ENCODE peak calls at places on chromosomes 3 and 15, in four cellular contexts. One of them, this sample, is unnamed.

GRCh38 chr3:97291901-97292300 is 472.7 kb upstream of the ARL6 start:
- DNase-seq in Caco-2: no peak
- DNase-seq in brain microvascular endothelial cell: no peak
- DNase-seq in HFFc6: no peak
- DNase-seq in this sample: no peak

GRCh38 chr3:138180375-138181029 is 5.8 kb upstream of the DBR1 start:
- DNase-seq in Caco-2: peak
- DNase-seq in brain microvascular endothelial cell: peak
- DNase-seq in HFFc6: peak
- DNase-seq in this sample: no peak

GRCh38 chr3:58173670-58174472 is 36.9 kb downstream of the DNASE1L3 start:
- DNase-seq in Caco-2: peak
- DNase-seq in brain microvascular endothelial cell: no peak
- DNase-seq in HFFc6: no peak
- DNase-seq in this sample: peak

GRCh38 chr15:40104296-40104864 is 4.3 kb downstream of the BMF start:
- DNase-seq in Caco-2: no peak
- DNase-seq in brain microvascular endothelial cell: no peak
- DNase-seq in HFFc6: no peak
- DNase-seq in this sample: no peak

GRCh38 chr15:99343836-99344551 is 92.7 kb downstream of the LRRC28 start:
- DNase-seq in Caco-2: no peak
- DNase-seq in brain microvascular endothelial cell: no peak
- DNase-seq in HFFc6: no peak
- DNase-seq in this sample: peak

GRCh38 chr3:107431298-107432012 is 54.2 kb downstream of the CCDC54 start:
- DNase-seq in Caco-2: peak
- DNase-seq in brain microvascular endothelial cell: peak
- DNase-seq in HFFc6: peak
- DNase-seq in this sample: peak

GRCh38 chr3:167653750-167654149 is at the start of gene WDR49:
- DNase-seq in Caco-2: no peak
- DNase-seq in brain microvascular endothelial cell: no peak
- DNase-seq in HFFc6: no peak
- DNase-seq in this sample: peak

GRCh38 chr15:37093480-37094410 is 6.6 kb downstream of the MEIS2 start:
- DNase-seq in Caco-2: no peak
- DNase-seq in brain microvascular endothelial cell: no peak
- DNase-seq in HFFc6: peak
- DNase-seq in this sample: no peak

GRCh38 chr3:113952921-113953320 is 5.1 kb downstream of the ZDHHC23 start:
- DNase-seq in Caco-2: no peak
- DNase-seq in brain microvascular endothelial cell: no peak
- DNase-seq in HFFc6: no peak
- DNase-seq in this sample: no peak

GRCh38 chr3:12963869-12964712 is 109.1 kb downstream of the IQSEC1 start:
- DNase-seq in Caco-2: no peak
- DNase-seq in brain microvascular endothelial cell: no peak
- DNase-seq in HFFc6: no peak
- DNase-seq in this sample: peak

GRCh38 chr3:154684021-154684420 is 254.0 kb upstream of the GPR149 start:
- DNase-seq in Caco-2: peak
- DNase-seq in brain microvascular endothelial cell: no peak
- DNase-seq in HFFc6: no peak
- DNase-seq in this sample: no peak

GRCh38 chr15:101121511-101122090 is 130.2 kb downstream of the CHSY1 start:
- DNase-seq in Caco-2: no peak
- DNase-seq in brain microvascular endothelial cell: peak
- DNase-seq in HFFc6: peak
- DNase-seq in this sample: peak
- TF ChIP-seq CTCF in Caco-2: no peak
- TF ChIP-seq CTCF in brain microvascular endothelial cell: peak
- TF ChIP-seq CTCF in HFFc6: peak
- TF ChIP-seq CTCF in this sample: no peak

GRCh38 chr3:34256791-34257190 is 458.4 kb downstream of the PDCD6IP start:
- DNase-seq in Caco-2: no peak
- DNase-seq in brain microvascular endothelial cell: no peak
- DNase-seq in HFFc6: no peak
- DNase-seq in this sample: no peak

GRCh38 chr3:34263014-34263714 is 464.7 kb downstream of the PDCD6IP start:
- DNase-seq in Caco-2: no peak
- DNase-seq in brain microvascular endothelial cell: no peak
- DNase-seq in HFFc6: no peak
- DNase-seq in this sample: no peak

GRCh38 chr3:34258271-34259015 is 460.0 kb downstream of the PDCD6IP start:
- DNase-seq in Caco-2: no peak
- DNase-seq in brain microvascular endothelial cell: peak
- DNase-seq in HFFc6: no peak
- DNase-seq in this sample: no peak

GRCh38 chr3:34260991-34261365 is 462.5 kb downstream of the PDCD6IP start:
- DNase-seq in Caco-2: no peak
- DNase-seq in brain microvascular endothelial cell: peak
- DNase-seq in HFFc6: no peak
- DNase-seq in this sample: no peak

GRCh38 chr3:34260266-34260990 is 462.0 kb downstream of the PDCD6IP start:
- DNase-seq in Caco-2: peak
- DNase-seq in brain microvascular endothelial cell: peak
- DNase-seq in HFFc6: no peak
- DNase-seq in this sample: no peak
- TF ChIP-seq CTCF in Caco-2: peak
- TF ChIP-seq CTCF in brain microvascular endothelial cell: peak
- TF ChIP-seq CTCF in HFFc6: peak
- TF ChIP-seq CTCF in this sample: peak

GRCh38 chr3:125059488-125060245 is 3.9 kb upstream of the HEG1 start:
- DNase-seq in Caco-2: peak
- DNase-seq in brain microvascular endothelial cell: no peak
- DNase-seq in HFFc6: peak
- DNase-seq in this sample: no peak
- TF ChIP-seq CTCF in Caco-2: no peak
- TF ChIP-seq CTCF in brain microvascular endothelial cell: peak
- TF ChIP-seq CTCF in HFFc6: peak
- TF ChIP-seq CTCF in this sample: no peak

DNA sequence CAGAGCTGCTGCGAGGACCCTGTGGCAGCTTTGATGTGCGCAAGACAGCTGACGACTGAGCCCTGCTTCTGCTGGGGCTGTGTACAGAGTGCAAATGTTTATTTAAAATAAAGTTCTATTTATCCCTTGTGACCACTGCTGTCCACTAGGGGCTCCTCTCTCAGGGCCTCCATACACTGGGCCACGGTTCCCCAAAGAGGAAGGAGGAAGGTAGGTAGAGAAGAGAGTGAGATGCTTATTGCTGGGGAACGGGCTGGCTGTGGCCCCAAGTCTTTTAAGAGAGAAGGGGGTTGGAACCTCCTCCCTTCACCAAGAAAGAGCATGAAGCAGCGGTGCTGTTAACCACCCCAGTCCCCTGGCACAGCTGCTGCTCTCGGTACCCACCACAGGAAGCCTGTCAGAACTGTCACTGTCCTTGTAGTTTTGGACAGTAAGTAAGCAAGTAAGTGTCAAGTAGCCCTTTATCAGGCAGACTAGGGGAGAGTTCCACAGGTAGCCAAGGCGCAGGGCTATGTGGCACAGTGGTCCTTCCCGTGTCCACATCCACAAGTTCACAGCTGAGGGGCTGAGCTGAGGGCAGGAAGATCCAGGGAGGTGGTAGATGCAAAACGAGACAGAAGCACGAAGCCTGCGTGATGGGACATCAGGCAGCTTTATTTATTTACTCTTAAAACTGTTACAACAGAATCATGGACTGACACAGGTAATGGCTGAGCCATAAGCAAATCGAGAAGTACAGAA is 47.3 kb downstream of the DHX30 start:
- DNase-seq in Caco-2: peak
- DNase-seq in brain microvascular endothelial cell: peak
- DNase-seq in HFFc6: peak
- DNase-seq in this sample: no peak
- TF ChIP-seq CTCF in Caco-2: peak
- TF ChIP-seq CTCF in brain microvascular endothelial cell: peak
- TF ChIP-seq CTCF in HFFc6: peak
- TF ChIP-seq CTCF in this sample: peak

DNA sequence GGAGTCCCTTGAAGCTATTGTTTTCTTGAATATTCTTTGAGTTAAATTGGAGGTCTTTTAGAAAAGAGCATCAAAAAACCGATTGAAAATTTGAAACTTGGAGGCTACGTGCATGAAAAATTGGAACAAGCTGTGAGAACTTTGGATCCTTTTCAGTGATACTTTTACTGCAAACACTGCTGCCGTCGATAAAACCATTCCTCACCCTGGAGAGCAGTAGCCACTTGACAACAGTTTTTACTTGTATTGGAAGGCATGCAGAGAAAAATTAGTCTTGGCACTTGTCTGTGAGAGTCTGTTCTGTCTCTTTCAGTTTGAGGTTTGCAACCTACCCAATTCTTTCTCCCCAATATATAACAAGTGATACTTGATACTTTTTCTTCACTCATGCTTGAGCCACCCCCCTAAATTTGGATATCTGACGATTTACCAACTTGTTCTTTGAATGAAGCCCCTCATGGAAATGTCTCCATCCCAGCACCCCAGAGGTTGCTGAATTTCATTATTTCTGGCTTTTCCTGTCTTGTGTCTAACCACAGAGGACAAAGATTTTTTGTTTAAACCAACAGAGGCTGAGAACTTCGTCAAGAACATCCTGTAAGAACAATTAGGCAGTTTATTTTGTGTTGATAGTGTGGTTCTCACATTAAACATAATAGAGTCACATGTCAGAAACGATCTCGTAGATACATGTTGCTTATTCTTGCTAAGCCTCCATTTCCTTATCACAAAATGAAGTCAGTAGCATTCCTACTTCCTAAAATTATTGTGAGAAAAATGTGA is 307.3 kb upstream of the PLSCR5 start:
- DNase-seq in Caco-2: no peak
- DNase-seq in brain microvascular endothelial cell: no peak
- DNase-seq in HFFc6: no peak
- DNase-seq in this sample: no peak
- TF ChIP-seq CTCF in Caco-2: no peak
- TF ChIP-seq CTCF in brain microvascular endothelial cell: no peak
- TF ChIP-seq CTCF in HFFc6: no peak
- TF ChIP-seq CTCF in this sample: no peak

DNA sequence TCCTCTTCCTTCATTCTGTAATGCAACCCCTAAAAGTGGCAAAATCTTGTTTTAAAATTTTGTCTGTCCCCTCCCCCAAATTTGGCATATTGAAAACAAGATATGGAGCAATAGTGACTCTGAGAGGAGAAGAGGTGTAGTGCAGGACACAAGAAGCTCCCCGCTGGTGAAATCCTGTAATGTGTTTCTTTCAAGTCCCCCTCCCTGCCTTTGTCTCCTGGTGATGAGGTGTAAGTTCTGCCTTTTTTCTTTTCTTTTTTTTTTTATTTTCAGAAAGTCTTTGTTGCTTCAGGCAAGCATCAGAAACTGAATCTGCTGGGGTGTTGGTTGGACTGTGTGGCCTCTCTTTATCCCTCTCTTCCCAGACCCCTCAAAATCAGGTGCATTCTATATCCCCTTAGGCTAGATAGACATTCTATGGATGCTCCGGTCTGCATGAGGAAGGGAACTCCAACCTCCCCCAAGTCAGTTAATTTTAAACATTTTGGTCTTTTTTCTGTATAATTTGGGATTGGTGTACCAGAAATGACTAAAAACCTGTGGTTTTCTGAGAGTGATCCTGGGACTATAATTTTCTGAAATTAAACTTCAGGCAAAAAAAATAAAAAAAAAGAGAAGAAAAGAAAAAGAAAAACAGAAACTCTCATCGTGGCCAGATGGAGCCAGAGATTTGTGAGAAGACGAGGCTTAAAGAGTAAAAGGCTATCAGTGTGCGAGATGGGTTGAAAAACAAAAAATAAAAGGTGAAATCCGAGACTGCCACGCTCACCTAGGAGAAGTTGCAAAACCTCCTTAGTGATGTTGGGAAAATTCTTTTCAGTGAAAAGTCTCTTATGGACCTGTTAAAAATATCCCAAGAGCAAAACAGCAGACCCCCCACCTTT is 21.4 kb downstream of the ACKR2 start:
- DNase-seq in Caco-2: peak
- DNase-seq in brain microvascular endothelial cell: no peak
- DNase-seq in HFFc6: no peak
- DNase-seq in this sample: no peak
- TF ChIP-seq CTCF in Caco-2: peak
- TF ChIP-seq CTCF in brain microvascular endothelial cell: peak
- TF ChIP-seq CTCF in HFFc6: peak
- TF ChIP-seq CTCF in this sample: no peak

GRCh38 chr3:46660543-46661523 is 32.6 kb downstream of the ALS2CL start:
- DNase-seq in Caco-2: no peak
- DNase-seq in brain microvascular endothelial cell: no peak
- DNase-seq in HFFc6: peak
- DNase-seq in this sample: peak
- TF ChIP-seq CTCF in Caco-2: no peak
- TF ChIP-seq CTCF in brain microvascular endothelial cell: no peak
- TF ChIP-seq CTCF in HFFc6: no peak
- TF ChIP-seq CTCF in this sample: no peak

DNA sequence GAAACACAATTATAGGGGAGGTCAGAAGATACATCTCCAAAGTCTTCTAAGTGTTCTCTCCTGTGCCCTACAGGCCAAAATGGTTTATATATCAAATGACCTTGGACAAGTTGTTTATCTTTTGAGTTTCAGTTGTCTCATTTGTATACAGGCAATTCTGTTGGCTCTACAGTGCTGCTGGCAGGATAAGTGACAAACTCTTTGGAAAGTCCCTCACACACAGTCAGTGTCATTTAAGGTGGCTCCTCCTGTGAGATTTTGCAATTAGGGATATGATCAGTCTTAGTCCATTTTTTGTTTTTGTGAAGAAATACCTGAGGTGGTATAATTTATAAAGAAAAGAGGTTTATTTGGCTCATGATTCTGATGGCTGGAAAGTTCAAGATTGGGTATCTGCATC is 1035.8 kb upstream of the CFAP20DC start:
- DNase-seq in Caco-2: no peak
- DNase-seq in brain microvascular endothelial cell: no peak
- DNase-seq in HFFc6: no peak
- DNase-seq in this sample: no peak
- TF ChIP-seq CTCF in Caco-2: no peak
- TF ChIP-seq CTCF in brain microvascular endothelial cell: no peak
- TF ChIP-seq CTCF in HFFc6: no peak
- TF ChIP-seq CTCF in this sample: no peak

DNA sequence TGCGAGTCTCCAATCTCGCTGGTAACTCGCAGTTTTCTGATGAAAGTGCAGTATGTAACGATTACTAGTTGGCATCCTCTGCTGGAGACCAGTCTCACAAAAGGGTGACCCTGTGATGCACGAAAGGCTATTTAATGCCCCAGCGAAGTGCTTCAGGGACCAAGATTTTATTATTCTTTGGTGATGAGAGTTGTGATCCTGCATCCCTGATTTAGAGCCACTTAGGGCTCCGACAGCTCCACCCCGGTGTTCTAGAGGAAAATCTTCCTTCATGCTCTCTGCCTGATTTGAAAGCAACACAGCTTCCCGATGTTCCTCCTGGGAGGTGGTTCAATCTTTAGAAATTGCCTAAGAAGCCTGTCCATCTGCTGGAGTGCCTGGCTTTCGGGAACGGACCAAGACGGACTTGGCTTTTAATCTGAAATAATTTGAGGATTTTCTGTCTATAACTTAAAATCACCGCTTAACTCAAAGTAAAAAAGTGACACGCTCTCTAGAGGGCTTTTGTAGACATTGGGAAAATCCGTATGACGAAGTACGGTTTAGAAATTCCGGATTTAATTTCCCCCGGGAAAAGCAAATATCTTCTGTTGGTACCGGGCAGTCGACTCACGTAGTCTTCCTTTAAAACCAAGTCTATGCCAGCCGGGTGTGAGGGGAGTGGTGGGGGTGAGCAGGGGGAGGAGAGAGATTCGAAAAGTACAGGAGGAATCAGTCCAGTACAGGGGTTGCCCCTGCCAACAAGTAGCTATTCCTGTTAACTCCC is 990 bp upstream of the ALCAM start:
- DNase-seq in Caco-2: no peak
- DNase-seq in brain microvascular endothelial cell: peak
- DNase-seq in HFFc6: peak
- DNase-seq in this sample: no peak
- TF ChIP-seq CTCF in Caco-2: no peak
- TF ChIP-seq CTCF in brain microvascular endothelial cell: peak
- TF ChIP-seq CTCF in HFFc6: no peak
- TF ChIP-seq CTCF in this sample: no peak